ENCODE peak calls at places on chromosomes 11 and 22, in nine cellular contexts. M is transverse colon; S is psoas muscle; Q is HFF-Myc; J is Peyer's patch; W is activated T-cell treated with anti-CD3 and anti-CD28 coated beads, Interleukin-2, amount 50 U/mL, for 72 hours; D is activated CD4-positive, alpha-beta T cell treated with anti-CD3 and anti-CD28 coated beads, Interleukin-2, amount 50 U/mL, for 1 hour; F is sciatic nerve; V is left ventricle myocardium inferior. U is an unnamed sample.

GRCh38 chr11:2143652-2144548 is 4.7 kb upstream of the IGF2 start:
- DNase-seq in Q (no peak), W (peak), V (no peak), J (no peak), M (no peak), D (no peak), F (no peak), S (no peak), U (no peak)

GRCh38 chr22:47045691-47046410 is 283.4 kb downstream of the TBC1D22A start:
- DNase-seq in Q (no peak), S (no peak), D (no peak), V (no peak), F (no peak), M (no peak), J (peak), W (no peak), U (no peak)

GRCh38 chr11:47870404-47870803 is 22.3 kb upstream of the NUP160 start:
- DNase-seq in S (no peak), M (no peak), W (no peak), D (no peak), Q (no peak), J (no peak), V (no peak), F (no peak), U (no peak)

GRCh38 chr11:117985953-117986887 is at the start of gene IL10RA:
- DNase-seq in S (peak), J (peak), W (peak), V (peak), D (peak), Q (no peak), F (peak), M (peak), U (no peak)

GRCh38 chr11:125053167-125053566 is 9.9 kb upstream of the SLC37A2 start:
- DNase-seq in S (no peak), V (no peak), J (no peak), F (no peak), D (no peak), M (no peak), W (no peak), Q (no peak), U (no peak)

GRCh38 chr22:24450600-24450999 is 23.2 kb downstream of the ADORA2A start:
- DNase-seq in F (no peak), S (no peak), W (no peak), M (no peak), V (peak), J (no peak), D (no peak), Q (no peak), U (no peak)

GRCh38 chr11:1062075-1062820 is 12.4 kb upstream of the MUC2 start:
- DNase-seq in V (no peak), F (no peak), J (peak), M (peak), S (no peak), Q (no peak), D (no peak), W (no peak), U (no peak)

GRCh38 chr11:129414144-129414876 is 38.7 kb downstream of the BARX2 start:
- DNase-seq in D (no peak), J (no peak), S (no peak), Q (no peak), M (no peak), W (no peak), F (no peak), V (no peak), U (no peak)

GRCh38 chr11:13965337-13965736 is 2.8 kb downstream of the SPON1 start:
- DNase-seq in J (peak), M (peak), V (no peak), D (no peak), W (no peak), S (no peak), F (no peak), Q (no peak), U (no peak)

GRCh38 chr11:46075168-46075567 is 46.1 kb downstream of the PHF21A start:
- DNase-seq in M (no peak), W (no peak), F (no peak), V (no peak), Q (peak), D (no peak), J (no peak), S (no peak), U (no peak)

GRCh38 chr11:86370922-86371614 is 3.6 kb upstream of the CCDC81 start:
- DNase-seq in F (no peak), W (no peak), M (no peak), J (no peak), D (no peak), S (no peak), V (no peak), Q (peak), U (no peak)

GRCh38 chr11:120029321-120029720 is 108.6 kb downstream of the TRIM29 start:
- DNase-seq in J (no peak), F (no peak), M (no peak), Q (no peak), W (no peak), V (no peak), D (no peak), S (no peak), U (no peak)

GRCh38 chr11:6228520-6228919 is 5.9 kb downstream of the FHIP1B start:
- DNase-seq in D (no peak), V (no peak), F (no peak), W (no peak), S (no peak), J (no peak), Q (no peak), M (no peak), U (no peak)

GRCh38 chr11:492416-493226 is 14.4 kb downstream of the RNH1 start:
- DNase-seq in Q (no peak), W (no peak), M (no peak), S (no peak), F (no peak), D (no peak), V (no peak), J (no peak), U (no peak)

GRCh38 chr11:14455648-14456430 is 43.8 kb downstream of the COPB1 start:
- DNase-seq in W (no peak), M (no peak), V (no peak), F (no peak), J (no peak), S (no peak), D (no peak), Q (no peak), U (no peak)

GRCh38 chr11:134654161-134654915 is 242.3 kb upstream of the B3GAT1 start:
- DNase-seq in M (no peak), J (peak), F (no peak), W (peak), Q (no peak), V (no peak), D (no peak), S (no peak), U (no peak)

GRCh38 chr11:23688835-23689234 is 808.0 kb upstream of the LUZP2 start:
- DNase-seq in S (no peak), V (no peak), F (no peak), J (no peak), D (no peak), M (no peak), W (no peak), Q (peak), U (no peak)

GRCh38 chr11:34747261-34747660 is 126.4 kb downstream of the EHF start:
- DNase-seq in V (no peak), S (no peak), J (no peak), D (no peak), W (no peak), Q (no peak), M (no peak), F (no peak), U (no peak)

GRCh38 chr22:23638611-23639010 is 6.5 kb upstream of the DRICH1 start:
- DNase-seq in V (no peak), D (no peak), M (no peak), Q (no peak), F (peak), J (no peak), S (no peak), W (no peak), U (no peak)

GRCh38 chr22:30855677-30856518 is 112.7 kb downstream of the MORC2 start:
- DNase-seq in V (no peak), F (no peak), W (no peak), S (no peak), Q (no peak), M (no peak), D (no peak), J (no peak), U (no peak)

GRCh38 chr22:36221799-36222751 is 17.3 kb downstream of the APOL2 start:
- DNase-seq in D (peak), M (peak), J (peak), Q (no peak), V (no peak), F (no peak), S (peak), W (peak), U (no peak)

GRCh38 chr11:43393765-43394355 is 35.1 kb downstream of the TTC17 start:
- DNase-seq in V (peak), M (no peak), D (no peak), Q (no peak), F (peak), J (no peak), W (no peak), S (no peak), U (no peak)

GRCh38 chr11:102620858-102621561 is 4.1 kb downstream of the MMP20 start:
- DNase-seq in D (no peak), Q (no peak), S (no peak), V (no peak), M (no peak), J (no peak), W (no peak), F (no peak), U (no peak)

GRCh38 chr11:77003954-77004353 is 30.2 kb upstream of the B3GNT6 start:
- DNase-seq in M (no peak), D (no peak), V (no peak), S (no peak), W (no peak), J (no peak), F (no peak), Q (no peak), U (no peak)

GRCh38 chr11:84795698-84796097 is 831.4 kb downstream of the DLG2 start:
- DNase-seq in W (no peak), D (no peak), V (no peak), M (no peak), Q (no peak), S (no peak), F (no peak), J (no peak), U (no peak)

GRCh38 chr22:48744283-48744641 is 1083.4 kb downstream of the BRD1 start:
- DNase-seq in J (peak), V (no peak), Q (no peak), D (no peak), M (no peak), S (no peak), W (no peak), F (peak), U (no peak)

GRCh38 chr11:9203715-9204311 is 61.3 kb downstream of the DENND5A start:
- DNase-seq in J (no peak), Q (no peak), M (no peak), W (no peak), V (no peak), F (no peak), S (no peak), D (peak), U (no peak)

GRCh38 chr11:8223513-8223899 is 40.2 kb downstream of the LMO1 start:
- DNase-seq in F (no peak), J (no peak), M (no peak), W (peak), S (no peak), D (no peak), V (no peak), Q (no peak), U (no peak)

GRCh38 chr11:2299773-2300172 is 1.9 kb downstream of the C11orf21 start:
- DNase-seq in F (no peak), D (no peak), V (no peak), M (no peak), Q (no peak), W (no peak), J (peak), S (no peak), U (no peak)

GRCh38 chr11:106152824-106153223 is 75.4 kb downstream of the AASDHPPT start:
- DNase-seq in M (no peak), W (no peak), S (no peak), J (no peak), D (no peak), V (no peak), Q (no peak), F (no peak), U (no peak)

GRCh38 chr11:35787626-35788025 is 125.1 kb downstream of the TRIM44 start:
- DNase-seq in J (no peak), D (no peak), F (no peak), W (no peak), M (no peak), V (no peak), Q (no peak), S (no peak), U (no peak)

GRCh38 chr11:70128435-70128906 is 50.4 kb downstream of the ANO1 start:
- DNase-seq in J (no peak), M (no peak), V (no peak), D (no peak), F (no peak), S (no peak), Q (no peak), W (no peak), U (no peak)

GRCh38 chr11:111603633-111604130 is 1.4 kb downstream of the SIK2 start:
- DNase-seq in Q (no peak), S (no peak), D (no peak), V (no peak), M (no peak), W (no peak), F (no peak), J (no peak), U (no peak)

GRCh38 chr11:92556435-92556834 is 331.8 kb downstream of the FAT3 start:
- DNase-seq in W (no peak), Q (no peak), D (no peak), S (no peak), J (no peak), F (no peak), V (no peak), M (no peak), U (no peak)

GRCh38 chr11:72814831-72815618 is 814 bp downstream of the ATG16L2 start:
- DNase-seq in V (no peak), M (peak), W (peak), Q (no peak), F (peak), S (no peak), J (no peak), D (no peak), U (no peak)

U was measured in amniotic stem cell.